ENCODE peak calls at places on chromosomes 3 and 15, in five cellular contexts. X is osteocyte, S is RWPE1, F is progenitor cell of endocrine pancreas, L is heart left ventricle. I is an unnamed sample.

GRCh38 chr15:67197364-67197695 is 57.1 kb downstream of the AAGAB start:
- DNase-seq in X (no peak), S (no peak), F (no peak), L (no peak), I (no peak)

GRCh38 chr3:42635111-42635510 is 18.4 kb upstream of the ZBTB47 start:
- DNase-seq in X (no peak), S (no peak), F (no peak), L (no peak), I (peak)

GRCh38 chr3:182258538-182259177 is 534.6 kb upstream of the ATP11B start:
- DNase-seq in X (no peak), S (peak), F (no peak), L (no peak), I (peak)

GRCh38 chr3:36546196-36546595 is 165.9 kb downstream of the STAC start:
- DNase-seq in X (no peak), S (no peak), F (no peak), L (no peak), I (no peak)

GRCh38 chr3:143726727-143727126 is 121.5 kb downstream of the SLC9A9 start:
- DNase-seq in X (no peak), S (no peak), F (no peak), L (no peak), I (no peak)

GRCh38 chr3:98986073-98986472 is 84.6 kb upstream of the DCBLD2 start:
- DNase-seq in X (no peak), S (peak), F (peak), L (peak), I (peak)

GRCh38 chr15:67945951-67946700 is 106.3 kb upstream of the RNU6-1 start:
- DNase-seq in X (peak), S (peak), F (no peak), L (no peak), I (peak)

GRCh38 chr3:36373084-36373483 is 7.2 kb upstream of the STAC start:
- DNase-seq in X (no peak), S (no peak), F (no peak), L (no peak), I (peak)

GRCh38 chr15:44101944-44102343 is 93.1 kb downstream of the FRMD5 start:
- DNase-seq in X (no peak), S (peak), F (no peak), L (no peak), I (peak)

GRCh38 chr3:194485876-194486539 is 794 bp downstream of the ATP13A3 start:
- DNase-seq in X (peak), S (peak), F (peak), L (peak), I (peak)

GRCh38 chr3:39090922-39091321 is 16.5 kb downstream of the GORASP1 start:
- DNase-seq in X (no peak), S (no peak), F (no peak), L (no peak), I (no peak)

GRCh38 chr15:63246691-63247464 is 30.5 kb upstream of the APH1B start:
- DNase-seq in X (no peak), S (peak), F (no peak), L (no peak), I (peak)

GRCh38 chr15:70200003-70200410 is 102.3 kb upstream of the TLE3 start:
- DNase-seq in X (no peak), S (no peak), F (no peak), L (no peak), I (no peak)

GRCh38 chr15:64461577-64462162 is 1.3 kb downstream of the ZNF609 start:
- DNase-seq in X (no peak), S (no peak), F (no peak), L (no peak), I (no peak)

GRCh38 chr15:98896002-98896721 is 111.4 kb downstream of the PGPEP1L start:
- DNase-seq in X (no peak), S (peak), F (no peak), L (no peak), I (peak)

GRCh38 chr15:79172032-79172481 is 81.5 kb upstream of the RASGRF1 start:
- DNase-seq in X (peak), S (no peak), F (no peak), L (no peak), I (no peak)
- TF ChIP-seq CTCF in X (no peak), S (no peak), F (peak), L (no peak), I (no peak)

GRCh38 chr3:156184156-156184555 is 63.8 kb downstream of the KCNAB1 start:
- DNase-seq in X (no peak), S (no peak), F (no peak), L (no peak), I (no peak)
- TF ChIP-seq CTCF in X (no peak), S (no peak), F (no peak), L (no peak), I (no peak)

GRCh38 chr3:4574426-4574965 is 81.3 kb downstream of the ITPR1 start:
- DNase-seq in X (no peak), S (no peak), F (no peak), L (no peak), I (no peak)

GRCh38 chr3:4570840-4571621 is 77.9 kb downstream of the ITPR1 start:
- DNase-seq in X (no peak), S (no peak), F (no peak), L (no peak), I (no peak)

GRCh38 chr3:4568831-4569230 is 75.7 kb downstream of the ITPR1 start:
- DNase-seq in X (no peak), S (no peak), F (no peak), L (no peak), I (no peak)

GRCh38 chr3:4573153-4573552 is 80.0 kb downstream of the ITPR1 start:
- DNase-seq in X (no peak), S (no peak), F (no peak), L (no peak), I (no peak)

DNA sequence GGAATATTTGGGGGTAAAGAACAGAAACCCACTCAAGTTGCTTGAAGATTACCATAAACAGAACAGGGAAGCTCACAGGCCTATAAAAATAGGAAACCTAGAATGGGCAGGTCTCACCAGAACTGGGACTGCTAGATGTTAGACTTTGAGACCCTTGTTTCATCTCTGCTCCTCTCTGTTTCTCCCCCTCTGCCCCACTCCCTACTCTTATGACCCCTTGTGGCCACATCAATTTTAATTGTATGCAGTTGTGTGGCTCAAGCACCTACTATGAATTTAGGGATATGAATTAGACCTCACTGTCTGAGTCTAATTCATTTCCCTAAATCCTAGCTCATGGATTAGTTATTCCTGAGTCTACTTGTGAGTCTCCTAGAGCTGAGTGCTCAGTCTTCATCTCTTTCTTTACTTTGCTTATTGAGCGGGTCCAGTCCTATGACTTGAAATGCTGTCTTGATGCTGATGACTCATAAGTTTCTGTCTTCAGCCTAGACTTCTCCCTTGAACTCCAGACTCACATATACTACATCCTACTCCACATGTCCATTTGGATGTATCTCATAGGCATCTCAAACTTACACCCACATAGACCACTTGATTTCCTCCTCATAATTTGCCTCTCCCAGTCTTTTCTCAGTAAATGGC is 78.7 kb downstream of the ITPR1 start:
- DNase-seq in X (no peak), S (no peak), F (no peak), L (no peak), I (peak)
- TF ChIP-seq CTCF in X (no peak), S (no peak), F (no peak), L (peak), I (peak)

GRCh38 chr15:60079210-60079609 is 75.1 kb downstream of the FOXB1 start:
- DNase-seq in X (no peak), S (no peak), F (no peak), L (no peak), I (peak)
- TF ChIP-seq CTCF in X (no peak), S (no peak), F (peak), L (no peak), I (peak)

GRCh38 chr3:43695863-43696262 is 5.1 kb downstream of the ABHD5 start:
- DNase-seq in X (no peak), S (no peak), F (no peak), L (no peak), I (no peak)

GRCh38 chr3:43704697-43705096 is 14.0 kb downstream of the ABHD5 start:
- DNase-seq in X (no peak), S (no peak), F (no peak), L (no peak), I (no peak)

GRCh38 chr3:43695443-43695842 is 4.7 kb downstream of the ABHD5 start:
- DNase-seq in X (no peak), S (peak), F (no peak), L (no peak), I (peak)

GRCh38 chr3:43696881-43697280 is 6.1 kb downstream of the ABHD5 start:
- DNase-seq in X (no peak), S (no peak), F (no peak), L (no peak), I (no peak)

GRCh38 chr3:43699864-43700263 is 9.1 kb downstream of the ABHD5 start:
- DNase-seq in X (no peak), S (no peak), F (no peak), L (no peak), I (peak)
- TF ChIP-seq CTCF in X (peak), S (no peak), F (peak), L (peak), I (peak)

GRCh38 chr3:159989973-159990846 is 1.6 kb downstream of the IL12A start:
- DNase-seq in X (no peak), S (no peak), F (no peak), L (no peak), I (no peak)
- TF ChIP-seq CTCF in X (no peak), S (no peak), F (peak), L (no peak), I (no peak)

DNA sequence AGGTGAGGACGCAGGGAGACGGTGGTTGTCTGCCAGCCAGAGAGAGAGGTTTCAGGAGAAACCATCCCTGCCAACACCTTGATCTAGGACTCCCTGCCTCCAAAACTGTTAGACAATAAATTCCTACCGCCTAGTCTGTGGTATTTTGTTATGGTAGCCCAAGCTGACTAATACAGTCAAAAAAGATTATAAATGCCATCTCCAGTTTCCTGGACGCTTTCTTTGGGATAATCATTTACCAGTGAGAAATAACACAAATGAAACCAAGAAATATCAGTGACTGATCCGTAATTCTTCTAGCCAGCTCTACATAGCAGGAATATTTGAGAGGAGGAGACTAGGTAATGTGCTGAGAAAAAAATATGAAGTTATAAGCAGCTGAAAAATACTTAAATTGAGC is 707.8 kb upstream of the LMCD1 start:
- DNase-seq in X (no peak), S (no peak), F (no peak), L (no peak), I (no peak)
- TF ChIP-seq CTCF in X (no peak), S (no peak), F (no peak), L (no peak), I (no peak)

DNA sequence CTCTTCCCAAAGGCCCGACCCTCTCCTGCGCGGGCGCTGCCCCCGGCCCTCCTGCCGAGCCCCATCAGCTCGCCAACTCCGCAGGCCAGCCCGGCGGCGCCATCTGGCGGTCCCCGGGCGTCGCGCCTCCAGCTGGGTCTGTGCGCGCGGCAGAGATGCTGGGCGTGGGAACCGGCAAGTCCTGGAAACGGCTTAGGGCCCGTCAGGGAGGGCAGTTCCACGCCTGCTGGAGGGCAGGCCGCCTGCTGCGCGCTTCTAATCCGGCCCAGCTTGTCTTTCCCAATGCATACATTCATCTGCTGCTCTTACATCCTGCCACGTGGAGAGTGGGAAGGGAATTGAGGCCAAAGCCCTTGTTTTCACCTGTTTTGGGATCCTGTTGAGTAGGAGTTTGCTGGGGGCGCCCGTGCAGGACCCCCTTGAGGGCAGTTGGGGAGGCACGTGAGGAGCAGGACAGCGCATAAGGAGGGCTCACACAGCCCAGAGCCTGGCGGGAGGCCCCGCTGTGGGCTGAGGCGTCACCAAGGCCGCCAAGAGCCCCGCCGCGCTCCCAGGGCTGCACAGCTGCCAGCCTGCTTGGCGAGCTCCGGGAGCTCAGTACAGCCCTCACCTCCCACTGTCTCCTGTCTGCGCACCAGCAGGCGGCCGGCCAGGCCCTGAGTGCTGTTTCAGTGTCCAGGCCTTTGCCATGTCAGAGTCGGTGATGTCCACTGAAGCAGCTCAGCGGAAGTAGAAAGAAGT is 165.6 kb downstream of the NSMCE3 start:
- DNase-seq in X (peak), S (peak), F (peak), L (peak), I (peak)
- TF ChIP-seq CTCF in X (peak), S (peak), F (peak), L (peak), I (peak)

I was measured in PC-3.